ENCODE peak calls at places on chromosomes 16 and 17, in five cellular contexts. One of them, this sample, is unnamed.
A peak's percentile ranks its signal among the peaks of the same experiment; 100 is the strongest.

GRCh38 chr17:21358185-21358584 is 18.0 kb upstream of the KCNJ12 start:
- DNase-seq in stomach: no peak
- DNase-seq in heart right ventricle: no peak
- DNase-seq in right cardiac atrium: no peak
- DNase-seq in GM12878: no peak
- DNase-seq in this sample: no peak

GRCh38 chr17:10198509-10199249 is at the start of gene GAS7:
- DNase-seq in heart right ventricle: peak; percentile 74
- DNase-seq in stomach: peak; percentile 38
- DNase-seq in GM12878: no peak
- DNase-seq in right cardiac atrium: peak; percentile 91
- DNase-seq in this sample: peak; percentile 18

GRCh38 chr16:83994087-83994486 is 26.0 kb downstream of the NECAB2 start:
- DNase-seq in heart right ventricle: no peak
- DNase-seq in right cardiac atrium: peak; percentile 44
- DNase-seq in GM12878: no peak
- DNase-seq in stomach: no peak
- DNase-seq in this sample: no peak

GRCh38 chr17:41492771-41493170 is 3.1 kb upstream of the KRT36 start:
- DNase-seq in stomach: no peak
- DNase-seq in GM12878: no peak
- DNase-seq in heart right ventricle: peak; percentile 33
- DNase-seq in right cardiac atrium: no peak
- DNase-seq in this sample: no peak

GRCh38 chr16:49608801-49609200 is 235.2 kb downstream of the C16orf78 start:
- DNase-seq in stomach: no peak
- DNase-seq in GM12878: no peak
- DNase-seq in right cardiac atrium: no peak
- DNase-seq in heart right ventricle: no peak
- DNase-seq in this sample: peak; percentile 37

GRCh38 chr16:8721693-8722348 is 47.4 kb downstream of the ABAT start:
- DNase-seq in heart right ventricle: no peak
- DNase-seq in stomach: no peak
- DNase-seq in GM12878: no peak
- DNase-seq in right cardiac atrium: no peak
- DNase-seq in this sample: no peak

GRCh38 chr17:79730769-79731483 is at the start of gene ENPP7:
- DNase-seq in stomach: no peak
- DNase-seq in GM12878: no peak
- DNase-seq in right cardiac atrium: no peak
- DNase-seq in heart right ventricle: no peak
- DNase-seq in this sample: no peak

GRCh38 chr16:67666032-67666537 is 465 bp downstream of the ENKD1 start:
- DNase-seq in right cardiac atrium: peak; percentile 84
- DNase-seq in stomach: no peak
- DNase-seq in GM12878: no peak
- DNase-seq in heart right ventricle: peak; percentile 59
- DNase-seq in this sample: no peak

GRCh38 chr17:7549401-7550055 is 670 bp downstream of the TNFSF12 start:
- DNase-seq in heart right ventricle: no peak
- DNase-seq in right cardiac atrium: no peak
- DNase-seq in GM12878: no peak
- DNase-seq in stomach: peak; percentile 33
- DNase-seq in this sample: no peak

GRCh38 chr16:71807905-71808592 is 585 bp downstream of the AP1G1 start:
- DNase-seq in heart right ventricle: no peak
- DNase-seq in stomach: no peak
- DNase-seq in GM12878: no peak
- DNase-seq in right cardiac atrium: no peak
- DNase-seq in this sample: no peak

GRCh38 chr16:68190099-68190498 is 45.8 kb downstream of the ESRP2 start:
- DNase-seq in right cardiac atrium: no peak
- DNase-seq in stomach: no peak
- DNase-seq in heart right ventricle: no peak
- DNase-seq in GM12878: no peak
- DNase-seq in this sample: no peak

GRCh38 chr16:58035356-58036170 is 10.0 kb downstream of the MMP15 start:
- DNase-seq in heart right ventricle: no peak
- DNase-seq in right cardiac atrium: no peak
- DNase-seq in stomach: peak; percentile 40
- DNase-seq in GM12878: no peak
- DNase-seq in this sample: no peak

GRCh38 chr17:65564793-65565192 is 3.3 kb upstream of the AXIN2 start:
- DNase-seq in GM12878: no peak
- DNase-seq in heart right ventricle: no peak
- DNase-seq in right cardiac atrium: no peak
- DNase-seq in stomach: peak; percentile 55
- DNase-seq in this sample: no peak

GRCh38 chr16:87684106-87684677 is 81.6 kb downstream of the KLHDC4 start:
- DNase-seq in right cardiac atrium: no peak
- DNase-seq in stomach: no peak
- DNase-seq in heart right ventricle: no peak
- DNase-seq in GM12878: no peak
- DNase-seq in this sample: no peak

GRCh38 chr17:65370669-65371126 is 190.8 kb downstream of the AXIN2 start:
- DNase-seq in stomach: peak; percentile 67
- DNase-seq in GM12878: no peak
- DNase-seq in heart right ventricle: no peak
- DNase-seq in right cardiac atrium: no peak
- DNase-seq in this sample: peak; percentile 30

GRCh38 chr17:79651751-79652150 is 40.9 kb upstream of the RBFOX3 start:
- DNase-seq in heart right ventricle: no peak
- DNase-seq in right cardiac atrium: no peak
- DNase-seq in stomach: no peak
- DNase-seq in GM12878: no peak
- DNase-seq in this sample: no peak

GRCh38 chr17:5042152-5043022 is 7.2 kb upstream of the SLC52A1 start:
- DNase-seq in right cardiac atrium: no peak
- DNase-seq in GM12878: no peak
- DNase-seq in heart right ventricle: no peak
- DNase-seq in stomach: no peak
- DNase-seq in this sample: no peak

GRCh38 chr16:21656795-21657768 is 4.7 kb upstream of the IGSF6 start:
- DNase-seq in stomach: no peak
- DNase-seq in right cardiac atrium: no peak
- DNase-seq in GM12878: peak; percentile 32
- DNase-seq in heart right ventricle: no peak
- DNase-seq in this sample: no peak

GRCh38 chr17:3593384-3593783 is 15.8 kb downstream of the TRPV1 start:
- DNase-seq in right cardiac atrium: no peak
- DNase-seq in heart right ventricle: no peak
- DNase-seq in stomach: no peak
- DNase-seq in GM12878: no peak
- DNase-seq in this sample: no peak

GRCh38 chr17:72118588-72119279 is 2.1 kb upstream of the SOX9 start:
- DNase-seq in right cardiac atrium: peak; percentile 73
- DNase-seq in GM12878: peak; percentile 15
- DNase-seq in heart right ventricle: peak; percentile 36
- DNase-seq in stomach: peak; percentile 75
- DNase-seq in this sample: peak; percentile 37

GRCh38 chr17:40251576-40251975 is 32.5 kb downstream of the WIPF2 start:
- DNase-seq in right cardiac atrium: no peak
- DNase-seq in heart right ventricle: no peak
- DNase-seq in GM12878: no peak
- DNase-seq in stomach: no peak
- DNase-seq in this sample: no peak

GRCh38 chr16:16020291-16020690 is 70.9 kb downstream of the ABCC1 start:
- DNase-seq in GM12878: no peak
- DNase-seq in heart right ventricle: no peak
- DNase-seq in right cardiac atrium: no peak
- DNase-seq in stomach: no peak
- DNase-seq in this sample: no peak

GRCh38 chr16:203246-203645 is 23.0 kb downstream of the HBQ1 start:
- DNase-seq in right cardiac atrium: no peak
- DNase-seq in stomach: no peak
- DNase-seq in heart right ventricle: no peak
- DNase-seq in GM12878: no peak
- DNase-seq in this sample: no peak

GRCh38 chr16:77596243-77596642 is 126.1 kb upstream of the NUDT7 start:
- DNase-seq in GM12878: no peak
- DNase-seq in heart right ventricle: no peak
- DNase-seq in stomach: no peak
- DNase-seq in right cardiac atrium: no peak
- DNase-seq in this sample: no peak

GRCh38 chr17:73274490-73274889 is 12.8 kb upstream of the CPSF4L start:
- DNase-seq in right cardiac atrium: no peak
- DNase-seq in stomach: no peak
- DNase-seq in heart right ventricle: no peak
- DNase-seq in GM12878: no peak
- DNase-seq in this sample: no peak

GRCh38 chr17:17892009-17892408 is 55.2 kb upstream of the SREBF1 start:
- DNase-seq in heart right ventricle: no peak
- DNase-seq in right cardiac atrium: no peak
- DNase-seq in GM12878: no peak
- DNase-seq in stomach: no peak
- DNase-seq in this sample: no peak

DNA sequence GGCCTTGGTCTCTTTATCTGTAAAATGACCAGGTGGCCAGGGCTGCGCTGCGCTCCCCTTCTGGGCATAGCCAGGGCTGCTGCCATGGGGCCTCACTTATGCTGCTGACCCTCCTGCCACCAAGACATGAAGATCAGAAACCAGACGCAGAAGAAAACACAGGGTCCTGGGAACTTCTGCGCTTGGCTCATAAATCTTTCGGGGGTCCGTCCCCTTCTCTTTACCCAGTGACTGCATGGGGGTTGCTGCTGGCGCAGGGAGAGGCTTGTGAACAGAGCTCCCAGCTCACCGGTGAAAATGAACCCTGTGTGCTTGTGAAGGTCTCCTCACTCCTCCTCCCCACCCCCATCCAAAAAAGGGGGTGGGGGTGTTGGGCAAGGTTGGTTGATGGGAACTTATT is 5.7 kb upstream of the FOXL1 start:
- DNase-seq in right cardiac atrium: no peak
- DNase-seq in heart right ventricle: no peak
- DNase-seq in stomach: no peak
- DNase-seq in GM12878: no peak
- DNase-seq in this sample: no peak
- H3K27me3 ChIP-seq in right cardiac atrium: no peaks in the 10 kb centered on the region
- H3K27me3 ChIP-seq in heart right ventricle: peaks cover 93% of the 10 kb centered on the region
- H3K27me3 ChIP-seq in stomach: peaks cover 30% of the 10 kb centered on the region
- H3K27me3 ChIP-seq in GM12878: peaks cover 2% of the 10 kb centered on the region
- H3K27me3 ChIP-seq in this sample: no peaks in the 10 kb centered on the region

GRCh38 chr17:49979748-49980479 is 10.9 kb downstream of the DLX4 start:
- DNase-seq in right cardiac atrium: no peak
- DNase-seq in GM12878: no peak
- DNase-seq in heart right ventricle: no peak
- DNase-seq in stomach: no peak
- DNase-seq in this sample: no peak
- H3K4me1 ChIP-seq in right cardiac atrium: no peaks in the 10 kb centered on the region
- H3K4me1 ChIP-seq in GM12878: no peaks in the 10 kb centered on the region
- H3K4me1 ChIP-seq in heart right ventricle: no peaks in the 10 kb centered on the region
- H3K4me1 ChIP-seq in stomach: no peaks in the 10 kb centered on the region
- H3K4me1 ChIP-seq in this sample: no peaks in the 10 kb centered on the region

GRCh38 chr16:35711958-35712357 is 2252.5 kb downstream of the TP53TG3F start:
- DNase-seq in GM12878: no peak
- DNase-seq in stomach: no peak
- DNase-seq in right cardiac atrium: no peak
- DNase-seq in heart right ventricle: no peak
- DNase-seq in this sample: no peak

GRCh38 chr16:35714665-35715064 is 2255.3 kb downstream of the TP53TG3F start:
- DNase-seq in stomach: no peak
- DNase-seq in GM12878: no peak
- DNase-seq in heart right ventricle: no peak
- DNase-seq in right cardiac atrium: no peak
- DNase-seq in this sample: no peak

GRCh38 chr16:35711435-35711834 is 2252.0 kb downstream of the TP53TG3F start:
- DNase-seq in heart right ventricle: no peak
- DNase-seq in stomach: no peak
- DNase-seq in right cardiac atrium: no peak
- DNase-seq in GM12878: no peak
- DNase-seq in this sample: no peak

DNA sequence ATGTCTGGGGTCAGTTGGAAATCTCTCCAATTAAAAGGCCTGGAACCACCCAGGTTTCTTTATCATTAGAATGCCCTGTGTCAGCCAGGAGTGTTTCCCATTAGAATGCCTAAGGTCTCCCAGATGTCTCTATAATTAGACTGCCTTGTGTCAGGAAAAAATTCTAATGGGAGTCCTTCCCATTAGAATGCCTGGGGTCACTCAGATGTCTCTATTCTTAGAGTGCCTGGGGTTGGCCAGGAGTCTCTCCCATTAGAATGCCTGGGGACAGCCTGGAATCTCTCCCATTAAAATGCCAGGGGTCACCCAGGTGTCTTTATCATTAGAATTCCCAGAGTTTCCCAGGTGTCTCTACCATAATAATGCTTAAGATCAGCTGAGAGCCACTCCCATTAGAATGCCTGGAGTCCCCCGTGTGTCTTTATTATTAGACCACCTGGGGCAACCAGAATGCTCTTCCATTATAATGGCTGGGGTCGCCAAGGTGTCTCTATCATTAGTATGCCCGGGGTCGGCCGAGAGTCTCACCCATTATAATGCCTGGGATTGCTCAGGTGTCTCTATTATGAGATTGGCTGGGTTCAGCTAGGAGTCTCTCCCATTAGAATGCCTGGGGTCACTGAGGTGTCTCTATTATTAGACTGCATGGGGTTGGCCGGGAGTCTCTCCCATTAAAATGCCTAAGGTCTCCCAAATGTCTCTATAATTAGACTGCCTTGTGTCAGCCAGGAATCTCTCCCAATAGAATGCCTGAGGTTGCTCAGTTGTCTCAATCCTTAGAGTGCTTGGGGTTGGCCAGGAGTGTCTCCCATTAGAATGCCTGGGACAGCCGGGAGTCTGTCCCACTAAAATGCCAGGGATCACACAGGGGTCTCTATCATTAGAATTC is 2254.6 kb downstream of the TP53TG3F start:
- DNase-seq in right cardiac atrium: no peak
- DNase-seq in stomach: no peak
- DNase-seq in heart right ventricle: no peak
- DNase-seq in GM12878: no peak
- DNase-seq in this sample: no peak
- H3K9me3 ChIP-seq in right cardiac atrium: no peaks in the 10 kb centered on the region
- H3K9me3 ChIP-seq in stomach: no peaks in the 10 kb centered on the region
- H3K9me3 ChIP-seq in heart right ventricle: no peaks in the 10 kb centered on the region
- H3K9me3 ChIP-seq in GM12878: no peaks in the 10 kb centered on the region
- H3K9me3 ChIP-seq in this sample: no peaks in the 10 kb centered on the region

GRCh38 chr16:19751478-19751877 is 33.4 kb downstream of the IQCK start:
- DNase-seq in heart right ventricle: no peak
- DNase-seq in GM12878: no peak
- DNase-seq in stomach: no peak
- DNase-seq in right cardiac atrium: no peak
- DNase-seq in this sample: no peak
- H3K27me3 ChIP-seq in heart right ventricle: no peaks in the 10 kb centered on the region
- H3K27me3 ChIP-seq in GM12878: no peaks in the 10 kb centered on the region
- H3K27me3 ChIP-seq in stomach: no peaks in the 10 kb centered on the region
- H3K27me3 ChIP-seq in right cardiac atrium: no peaks in the 10 kb centered on the region
- H3K27me3 ChIP-seq in this sample: no peaks in the 10 kb centered on the region

This sample was measured in SJSA1.